ENCODE peak calls at places on chromosomes 11 and 22, in six cellular contexts. M is H9, C is IMR-90, F is trophoblast cell, S is neuronal stem cell, R is mesenchymal stem cell. J is an unnamed sample.

GRCh38 chr11:33590471-33590870 is 110.2 kb downstream of the C11orf91 start:
- DNase-seq in C (no peak), S (no peak), F (no peak), R (no peak), M (no peak), J (no peak)

GRCh38 chr22:38866024-38866398 is 6.0 kb downstream of the CBX6 start:
- DNase-seq in C (no peak), S (no peak), M (no peak), F (no peak), R (no peak), J (no peak)

GRCh38 chr11:111946499-111946898 is 9.4 kb downstream of the DIXDC1 start:
- DNase-seq in R (no peak), F (no peak), C (no peak), M (no peak), S (no peak), J (no peak)

GRCh38 chr11:88418508-88418907 is 81.0 kb upstream of the CTSC start:
- DNase-seq in S (no peak), C (no peak), F (no peak), R (no peak), M (no peak), J (no peak)

GRCh38 chr11:5291207-5291838 is 10.4 kb downstream of the OR51B4 start:
- DNase-seq in M (peak), S (no peak), C (peak), R (peak), F (peak), J (peak)

GRCh38 chr22:37186228-37186996 is 1.6 kb downstream of the C1QTNF6 start:
- DNase-seq in R (peak), C (peak), S (no peak), M (peak), F (peak), J (peak)

GRCh38 chr11:15222777-15223176 is 108.1 kb downstream of the INSC start:
- DNase-seq in M (no peak), S (no peak), R (no peak), C (no peak), F (no peak), J (no peak)

GRCh38 chr11:131815631-131816030 is 445.2 kb downstream of the NTM start:
- DNase-seq in F (no peak), M (no peak), S (peak), C (no peak), R (no peak), J (peak)

GRCh38 chr22:37628830-37629229 is 10.6 kb upstream of the SH3BP1 start:
- DNase-seq in R (no peak), M (no peak), F (no peak), C (no peak), S (no peak), J (no peak)

GRCh38 chr11:34921156-34921555 is 4.7 kb downstream of the PDHX start:
- DNase-seq in R (no peak), F (no peak), C (no peak), S (no peak), M (no peak), J (no peak)

GRCh38 chr11:120546312-120547205 is 35.0 kb downstream of the GRIK4 start:
- DNase-seq in C (peak), M (peak), F (peak), S (no peak), R (peak), J (peak)

GRCh38 chr22:38471237-38471636 is 3.3 kb downstream of the KDELR3 start:
- DNase-seq in M (peak), R (no peak), C (no peak), F (no peak), S (no peak), J (no peak)

GRCh38 chr11:44575288-44575672 is 9.8 kb downstream of the CD82 start:
- DNase-seq in C (peak), M (no peak), S (no peak), F (no peak), R (peak), J (no peak)

GRCh38 chr11:2780850-2781412 is 81.1 kb upstream of the KCNQ1OT1 start:
- DNase-seq in R (no peak), C (no peak), M (no peak), F (no peak), S (no peak), J (no peak)

GRCh38 chr11:48081151-48082010 is 101.0 kb downstream of the PTPRJ start:
- DNase-seq in S (no peak), C (peak), M (no peak), R (peak), F (peak), J (no peak)

GRCh38 chr22:45977003-45977395 is at the start of gene WNT7B:
- DNase-seq in F (peak), R (no peak), C (no peak), S (no peak), M (no peak), J (peak)

GRCh38 chr11:6539748-6540268 is 42.7 kb downstream of the DNHD1 start:
- DNase-seq in R (no peak), M (no peak), C (no peak), F (no peak), S (no peak), J (no peak)

GRCh38 chr11:29616611-29617010 is 400.2 kb downstream of the KCNA4 start:
- DNase-seq in M (no peak), F (no peak), C (no peak), R (peak), S (no peak), J (no peak)

GRCh38 chr11:79237676-79238075 is 203.2 kb downstream of the TENM4 start:
- DNase-seq in S (no peak), M (no peak), F (peak), C (peak), R (peak), J (no peak)

GRCh38 chr11:87298155-87298554 is 260.4 kb downstream of the TMEM135 start:
- DNase-seq in C (no peak), S (no peak), R (no peak), F (no peak), M (no peak), J (no peak)

GRCh38 chr11:99418927-99419707 is 398.4 kb downstream of the CNTN5 start:
- DNase-seq in F (no peak), C (no peak), M (no peak), S (no peak), R (no peak), J (peak)

GRCh38 chr22:43882122-43882767 is 9.6 kb downstream of the PNPLA5 start:
- DNase-seq in M (peak), C (no peak), F (no peak), R (no peak), S (no peak), J (no peak)

GRCh38 chr11:10823152-10823579 is 14.4 kb upstream of the EIF4G2 start:
- DNase-seq in M (no peak), F (peak), S (no peak), C (no peak), R (no peak), J (no peak)

GRCh38 chr11:92317222-92317621 is 92.6 kb downstream of the FAT3 start:
- DNase-seq in R (no peak), F (no peak), S (no peak), C (no peak), M (no peak), J (no peak)

GRCh38 chr11:121929581-121929980 is 186.4 kb downstream of the BLID start:
- DNase-seq in F (no peak), S (peak), M (no peak), C (peak), R (peak), J (peak)

GRCh38 chr11:101866619-101867491 is 48.0 kb upstream of the CEP126 start:
- DNase-seq in M (no peak), R (peak), S (no peak), C (peak), F (peak), J (peak)

GRCh38 chr11:106706355-106706754 is 311.9 kb downstream of the GUCY1A2 start:
- DNase-seq in C (peak), F (peak), R (peak), S (no peak), M (no peak), J (no peak)

GRCh38 chr11:76782526-76783293 is 446 bp upstream of the TSKU start:
- DNase-seq in S (peak), M (peak), F (peak), C (peak), R (peak), J (peak)

GRCh38 chr11:78080818-78081495 is 1.3 kb upstream of the NDUFC2 start:
- DNase-seq in S (no peak), M (no peak), R (peak), C (peak), F (no peak), J (peak)

GRCh38 chr11:57646756-57647303 is 2.9 kb downstream of the YPEL4 start:
- DNase-seq in M (peak), R (no peak), S (no peak), F (no peak), C (no peak), J (peak)

GRCh38 chr11:19712281-19713220 is at the start of gene NAV2:
- DNase-seq in F (peak), S (peak), C (peak), M (peak), R (peak), J (peak)

GRCh38 chr11:42707541-42707940 is 604.3 kb upstream of the API5 start:
- DNase-seq in C (no peak), R (no peak), S (no peak), F (no peak), M (no peak), J (no peak)

GRCh38 chr11:34345991-34346480 is 11.8 kb downstream of the ABTB2 start:
- DNase-seq in S (no peak), C (peak), M (no peak), F (peak), R (no peak), J (no peak)

GRCh38 chr11:95337175-95337957 is 106.4 kb upstream of the SESN3 start:
- DNase-seq in R (peak), F (no peak), C (peak), M (peak), S (peak), J (peak)

GRCh38 chr11:62394825-62395538 is 23.9 kb upstream of the SCGB1A1 start:
- DNase-seq in S (peak), M (peak), F (peak), R (peak), C (peak), J (peak)

GRCh38 chr11:109196016-109196415 is 226.0 kb upstream of the C11orf87 start:
- DNase-seq in S (no peak), M (no peak), C (peak), R (peak), F (no peak), J (no peak)

GRCh38 chr11:29051935-29052334 is 943.7 kb downstream of the METTL15 start:
- DNase-seq in F (no peak), S (no peak), M (no peak), C (peak), R (no peak), J (no peak)

GRCh38 chr11:23284626-23285025 is 424.4 kb upstream of the CCDC179 start:
- DNase-seq in S (no peak), M (no peak), R (peak), F (no peak), C (peak), J (no peak)

GRCh38 chr11:1405186-1406020 is 15.7 kb downstream of the BRSK2 start:
- DNase-seq in F (no peak), M (no peak), R (no peak), C (no peak), S (no peak), J (no peak)

GRCh38 chr11:1404461-1405185 is 14.9 kb downstream of the BRSK2 start:
- DNase-seq in C (no peak), R (no peak), F (no peak), M (no peak), S (no peak), J (no peak)

GRCh38 chr11:1402355-1402754 is 12.6 kb downstream of the BRSK2 start:
- DNase-seq in S (no peak), C (no peak), F (no peak), M (no peak), R (no peak), J (no peak)

GRCh38 chr11:1402776-1403620 is 13.3 kb downstream of the BRSK2 start:
- DNase-seq in F (no peak), C (no peak), S (no peak), R (no peak), M (no peak), J (no peak)

DNA sequence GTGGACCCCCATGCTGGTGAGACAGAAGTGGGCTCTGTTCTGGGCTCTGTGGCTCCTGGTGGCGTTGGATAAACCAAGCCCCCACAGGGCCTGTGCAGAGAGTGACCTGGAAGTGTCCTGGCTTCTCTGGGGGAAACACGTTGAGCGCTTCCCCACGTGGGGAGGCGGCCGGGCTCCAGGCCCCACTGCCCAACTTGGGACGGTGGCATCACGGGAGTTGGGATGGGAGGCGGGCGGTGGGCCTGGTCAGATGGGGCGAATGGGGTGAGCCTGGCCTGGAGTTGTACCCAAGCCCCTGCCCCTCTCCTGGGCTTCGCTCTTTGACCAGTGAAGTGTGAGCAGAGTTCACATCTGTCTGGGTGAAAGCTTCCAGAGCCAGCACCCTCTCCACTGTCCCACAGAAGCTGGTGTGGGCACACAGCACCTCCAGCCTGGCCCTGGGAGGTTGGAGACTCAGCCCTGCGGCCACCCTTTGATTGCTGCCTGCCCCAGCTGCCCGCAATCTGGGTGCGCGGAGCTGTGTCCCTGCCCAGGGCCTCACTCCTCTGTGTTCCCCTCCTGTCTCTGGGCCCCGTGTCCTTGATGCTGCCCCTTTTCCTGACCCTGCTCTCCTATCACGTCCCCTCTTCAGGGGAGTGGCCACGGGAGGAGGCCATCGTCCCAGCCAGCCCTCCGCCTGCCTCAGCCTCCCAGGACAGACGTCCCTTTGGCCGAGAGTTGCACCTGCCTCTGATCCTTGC is 14.2 kb downstream of the BRSK2 start:
- DNase-seq in M (no peak), R (no peak), S (no peak), C (no peak), F (no peak), J (no peak)
- H4K8ac ChIP-seq in M (no peak), R (no peak), S (no peak), C (no peak), F (no peak), J (no peak)

GRCh38 chr11:65574147-65574962 is 1.5 kb upstream of the EHBP1L1 start:
- DNase-seq in S (peak), M (peak), C (peak), F (peak), R (peak), J (peak)
- H4K8ac ChIP-seq in S (no peak), M (no peak), C (peak), F (peak), R (no peak), J (no peak)

DNA sequence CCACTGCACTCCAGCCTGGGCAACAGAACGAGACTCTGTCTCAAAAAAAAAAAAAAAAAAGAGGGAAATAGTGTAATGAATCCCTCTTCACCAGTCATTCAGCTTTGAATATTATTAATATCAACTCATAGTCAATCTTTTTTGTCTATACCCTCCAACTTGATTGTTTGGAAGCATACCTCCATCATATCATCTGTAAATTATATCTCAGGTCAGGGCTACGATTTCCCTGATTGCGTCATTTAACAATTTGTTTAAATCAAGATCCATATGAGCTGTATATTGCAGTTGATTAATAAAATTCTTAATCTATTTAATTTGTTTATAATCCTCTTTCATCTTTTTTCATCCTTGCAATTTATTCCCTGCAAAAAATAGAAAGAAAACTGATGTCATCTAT is 60.1 kb downstream of the USP47 start:
- DNase-seq in R (no peak), C (no peak), S (no peak), F (no peak), M (no peak), J (no peak)
- H4K8ac ChIP-seq in R (no peak), C (no peak), S (no peak), F (no peak), M (no peak), J (no peak)

DNA sequence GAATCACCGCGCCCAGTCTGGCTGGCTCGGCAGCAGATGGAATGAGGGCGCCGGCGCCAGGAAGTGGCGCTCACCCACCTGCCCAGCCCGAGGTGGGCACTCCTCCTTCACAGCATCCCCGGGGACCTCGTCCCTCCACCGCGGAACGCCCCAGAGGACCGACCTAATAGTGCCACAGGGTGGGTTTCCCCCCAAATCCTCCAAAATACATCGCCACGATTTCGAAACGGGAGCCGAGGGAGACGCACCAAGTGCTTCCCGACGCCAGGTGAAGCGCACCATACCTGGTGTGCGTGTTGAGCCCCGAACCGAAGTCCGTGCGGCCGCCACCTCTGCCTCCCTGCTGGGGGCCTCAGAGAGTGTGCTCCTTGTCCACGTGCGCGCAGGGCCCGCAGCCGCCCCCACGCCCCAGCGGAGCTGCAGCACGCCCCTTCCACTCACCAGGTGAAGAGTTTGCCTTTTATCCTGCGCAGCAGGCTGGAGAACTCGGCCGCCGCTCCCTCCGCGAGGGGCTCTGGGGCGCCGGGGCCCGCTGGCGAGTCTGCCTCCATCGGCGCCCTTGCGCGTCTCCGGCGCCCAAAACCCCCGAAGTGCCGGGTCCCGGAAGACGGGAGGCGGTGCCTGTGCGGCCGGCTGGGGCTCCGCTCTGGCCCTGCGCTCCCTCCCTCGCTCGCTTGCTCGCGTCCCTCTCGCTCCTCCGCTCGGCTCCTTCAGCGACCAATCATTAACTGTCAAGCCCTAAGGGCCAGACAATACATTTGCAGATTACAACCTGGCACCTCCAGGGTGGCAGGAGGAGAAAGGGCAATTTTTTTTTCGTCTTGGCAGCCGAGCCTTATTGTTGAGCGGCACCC is at the start of gene SLC35F2:
- DNase-seq in M (peak), R (peak), S (peak), C (peak), F (peak), J (peak)
- H4K8ac ChIP-seq in M (no peak), R (peak), S (no peak), C (peak), F (peak), J (no peak)

GRCh38 chr22:23053051-23053707 is 17.1 kb upstream of the GNAZ start:
- DNase-seq in R (no peak), F (no peak), C (no peak), S (no peak), M (peak), J (no peak)

GRCh38 chr22:23055448-23056179 is 14.7 kb upstream of the GNAZ start:
- DNase-seq in M (peak), C (no peak), S (no peak), R (no peak), F (no peak), J (no peak)

GRCh38 chr22:23053912-23054530 is 16.3 kb upstream of the GNAZ start:
- DNase-seq in R (no peak), C (no peak), S (no peak), F (no peak), M (peak), J (no peak)

GRCh38 chr22:23057331-23057730 is 13.0 kb upstream of the GNAZ start:
- DNase-seq in C (no peak), S (no peak), R (no peak), M (no peak), F (no peak), J (no peak)

DNA sequence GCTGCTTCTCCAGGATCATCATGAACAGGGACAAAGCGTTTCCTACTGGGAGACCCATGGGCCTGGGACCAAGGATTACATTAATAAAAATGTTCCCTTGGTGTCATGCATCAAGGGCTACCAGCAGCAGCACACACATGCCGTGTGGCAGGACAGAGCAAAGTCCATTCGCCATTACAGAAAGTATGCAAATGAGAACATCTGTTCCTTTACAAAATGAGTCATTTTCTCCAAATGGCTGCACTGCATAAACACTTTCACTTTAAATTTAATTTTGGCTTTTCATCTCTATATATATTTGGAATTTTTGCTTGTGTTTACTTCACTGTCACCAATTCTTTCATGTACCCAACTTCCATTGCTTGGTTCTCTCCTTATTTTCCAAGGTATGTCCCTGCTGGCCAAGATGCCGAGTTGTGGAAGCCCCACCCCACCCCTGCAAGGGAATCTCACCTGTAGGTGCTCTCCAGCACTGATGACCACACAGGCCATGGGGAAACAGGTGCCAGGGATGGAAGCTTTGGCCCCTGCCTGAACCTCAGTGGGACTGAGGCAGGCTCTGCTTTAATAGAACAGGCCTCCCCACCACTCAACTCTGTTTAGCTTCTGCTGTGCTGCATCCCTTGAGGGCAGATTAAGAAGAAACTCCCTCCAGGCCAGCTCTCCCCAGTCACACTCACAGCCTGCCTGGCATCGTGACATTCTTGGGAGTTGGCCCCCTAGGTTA is 15.6 kb upstream of the GNAZ start:
- DNase-seq in C (no peak), F (no peak), R (no peak), S (no peak), M (peak), J (no peak)
- H4K8ac ChIP-seq in C (no peak), F (no peak), R (no peak), S (no peak), M (no peak), J (no peak)